ENCODE peak calls at places on chromosomes 3 and 15, in six cellular contexts. One of them, this sample, is unnamed.

GRCh38 chr3:161413127-161413854 is 42.0 kb upstream of the SPTSSB start:
- DNase-seq in OCI-LY7: no peak
- DNase-seq in PC-3: peak; percentile 89
- DNase-seq in GM23338: no peak
- DNase-seq in HCT116: no peak
- DNase-seq in hepatocyte: no peak
- DNase-seq in this sample: peak; percentile 74

GRCh38 chr15:82393671-82394070 is 35.9 kb upstream of the GOLGA6L9 start:
- DNase-seq in OCI-LY7: no peak
- DNase-seq in PC-3: no peak
- DNase-seq in GM23338: no peak
- DNase-seq in HCT116: no peak
- DNase-seq in hepatocyte: no peak
- DNase-seq in this sample: peak; percentile 56

GRCh38 chr15:90624278-90624930 is 92.7 kb upstream of the BLM start:
- DNase-seq in OCI-LY7: no peak
- DNase-seq in PC-3: no peak
- DNase-seq in GM23338: no peak
- DNase-seq in HCT116: no peak
- DNase-seq in hepatocyte: no peak
- DNase-seq in this sample: no peak

GRCh38 chr3:185176756-185177359 is 24.0 kb upstream of the C3orf70 start:
- DNase-seq in OCI-LY7: peak; percentile 38
- DNase-seq in PC-3: peak; percentile 70
- DNase-seq in GM23338: peak; percentile 68
- DNase-seq in HCT116: peak; percentile 8
- DNase-seq in hepatocyte: peak; percentile 47
- DNase-seq in this sample: peak; percentile 53

GRCh38 chr15:39756806-39757522 is 25.7 kb downstream of the FSIP1 start:
- DNase-seq in OCI-LY7: peak; percentile 69
- DNase-seq in PC-3: peak; percentile 79
- DNase-seq in GM23338: peak; percentile 88
- DNase-seq in HCT116: peak; percentile 47
- DNase-seq in hepatocyte: peak; percentile 89
- DNase-seq in this sample: peak; percentile 84

GRCh38 chr3:142218703-142219102 is 6.7 kb downstream of the GK5 start:
- DNase-seq in OCI-LY7: no peak
- DNase-seq in PC-3: no peak
- DNase-seq in GM23338: no peak
- DNase-seq in HCT116: no peak
- DNase-seq in hepatocyte: no peak
- DNase-seq in this sample: peak; percentile 27

GRCh38 chr3:149968216-149968615 is 2.5 kb downstream of the PFN2 start:
- DNase-seq in OCI-LY7: no peak
- DNase-seq in PC-3: peak; percentile 70
- DNase-seq in GM23338: peak; percentile 16
- DNase-seq in HCT116: no peak
- DNase-seq in hepatocyte: no peak
- DNase-seq in this sample: peak; percentile 54

GRCh38 chr3:154324919-154325318 is 632 bp upstream of the DHX36 start:
- DNase-seq in OCI-LY7: no peak
- DNase-seq in PC-3: no peak
- DNase-seq in GM23338: no peak
- DNase-seq in HCT116: no peak
- DNase-seq in hepatocyte: peak; percentile 28
- DNase-seq in this sample: peak; percentile 23

GRCh38 chr3:177729939-177730700 is 532.8 kb upstream of the TBL1XR1 start:
- DNase-seq in OCI-LY7: no peak
- DNase-seq in PC-3: no peak
- DNase-seq in GM23338: no peak
- DNase-seq in HCT116: no peak
- DNase-seq in hepatocyte: no peak
- DNase-seq in this sample: no peak

GRCh38 chr3:69951616-69952015 is 47.9 kb upstream of the SAMMSON start:
- DNase-seq in OCI-LY7: no peak
- DNase-seq in PC-3: no peak
- DNase-seq in GM23338: no peak
- DNase-seq in HCT116: no peak
- DNase-seq in hepatocyte: no peak
- DNase-seq in this sample: no peak

GRCh38 chr3:98541695-98542094 is 9.9 kb downstream of the GPR15 start:
- DNase-seq in OCI-LY7: no peak
- DNase-seq in PC-3: peak; percentile 42
- DNase-seq in GM23338: no peak
- DNase-seq in HCT116: no peak
- DNase-seq in hepatocyte: no peak
- DNase-seq in this sample: no peak

GRCh38 chr3:50850639-50851511 is 176.1 kb downstream of the DOCK3 start:
- DNase-seq in OCI-LY7: no peak
- DNase-seq in PC-3: no peak
- DNase-seq in GM23338: no peak
- DNase-seq in HCT116: no peak
- DNase-seq in hepatocyte: no peak
- DNase-seq in this sample: no peak

GRCh38 chr3:99509224-99509623 is 129.2 kb upstream of the COL8A1 start:
- DNase-seq in OCI-LY7: no peak
- DNase-seq in PC-3: no peak
- DNase-seq in GM23338: no peak
- DNase-seq in HCT116: no peak
- DNase-seq in hepatocyte: no peak
- DNase-seq in this sample: peak; percentile 56

GRCh38 chr15:41042851-41043250 is 73.2 kb downstream of the INO80 start:
- DNase-seq in OCI-LY7: no peak
- DNase-seq in PC-3: no peak
- DNase-seq in GM23338: no peak
- DNase-seq in HCT116: no peak
- DNase-seq in hepatocyte: no peak
- DNase-seq in this sample: no peak

GRCh38 chr15:41048397-41048796 is 67.7 kb downstream of the INO80 start:
- DNase-seq in OCI-LY7: no peak
- DNase-seq in PC-3: no peak
- DNase-seq in GM23338: no peak
- DNase-seq in HCT116: no peak
- DNase-seq in hepatocyte: no peak
- DNase-seq in this sample: no peak

GRCh38 chr15:41047474-41047873 is 68.6 kb downstream of the INO80 start:
- DNase-seq in OCI-LY7: no peak
- DNase-seq in PC-3: no peak
- DNase-seq in GM23338: no peak
- DNase-seq in HCT116: no peak
- DNase-seq in hepatocyte: no peak
- DNase-seq in this sample: no peak

DNA sequence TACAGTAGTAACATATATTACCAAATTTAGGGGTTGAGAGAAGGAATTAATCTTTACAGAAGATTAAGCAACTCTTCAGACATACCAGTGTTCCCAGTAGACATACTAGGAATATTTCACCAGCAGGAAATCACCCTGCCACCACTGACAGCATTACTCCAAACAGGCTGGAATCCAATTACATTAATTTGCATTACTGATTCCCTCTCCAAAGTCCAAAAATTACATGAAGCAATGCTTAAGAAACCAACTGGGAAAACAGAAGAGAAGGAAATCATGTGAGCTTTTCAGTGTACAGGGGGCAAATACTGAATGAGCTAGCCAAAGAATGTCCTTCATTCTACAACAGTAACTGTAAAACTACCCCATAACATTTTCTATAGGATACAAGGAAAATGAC is 72.8 kb downstream of the INO80 start:
- DNase-seq in OCI-LY7: no peak
- DNase-seq in PC-3: no peak
- DNase-seq in GM23338: no peak
- DNase-seq in HCT116: no peak
- DNase-seq in hepatocyte: no peak
- DNase-seq in this sample: peak; percentile 63
- TF ChIP-seq EZH2phosphoT487 in OCI-LY7: no peak
- TF ChIP-seq EZH2phosphoT487 in PC-3: no peak
- TF ChIP-seq EZH2phosphoT487 in GM23338: no peak
- TF ChIP-seq EZH2phosphoT487 in HCT116: no peak
- TF ChIP-seq EZH2phosphoT487 in hepatocyte: no peak
- TF ChIP-seq EZH2phosphoT487 in this sample: no peak

GRCh38 chr3:86988986-86989385 is 2.0 kb downstream of the VGLL3 start:
- DNase-seq in OCI-LY7: no peak
- DNase-seq in PC-3: no peak
- DNase-seq in GM23338: no peak
- DNase-seq in HCT116: no peak
- DNase-seq in hepatocyte: no peak
- DNase-seq in this sample: peak; percentile 44

GRCh38 chr3:86991482-86991815 is 500 bp upstream of the VGLL3 start:
- DNase-seq in OCI-LY7: no peak
- DNase-seq in PC-3: no peak
- DNase-seq in GM23338: no peak
- DNase-seq in HCT116: no peak
- DNase-seq in hepatocyte: no peak
- DNase-seq in this sample: peak; percentile 63

GRCh38 chr3:86990734-86991481 is at the start of gene VGLL3:
- DNase-seq in OCI-LY7: no peak
- DNase-seq in PC-3: peak; percentile 55
- DNase-seq in GM23338: peak; percentile 94
- DNase-seq in HCT116: no peak
- DNase-seq in hepatocyte: peak; percentile 88
- DNase-seq in this sample: peak; percentile 93

GRCh38 chr3:86989611-86990010 is 1.3 kb downstream of the VGLL3 start:
- DNase-seq in OCI-LY7: no peak
- DNase-seq in PC-3: no peak
- DNase-seq in GM23338: no peak
- DNase-seq in HCT116: no peak
- DNase-seq in hepatocyte: no peak
- DNase-seq in this sample: peak; percentile 63

DNA sequence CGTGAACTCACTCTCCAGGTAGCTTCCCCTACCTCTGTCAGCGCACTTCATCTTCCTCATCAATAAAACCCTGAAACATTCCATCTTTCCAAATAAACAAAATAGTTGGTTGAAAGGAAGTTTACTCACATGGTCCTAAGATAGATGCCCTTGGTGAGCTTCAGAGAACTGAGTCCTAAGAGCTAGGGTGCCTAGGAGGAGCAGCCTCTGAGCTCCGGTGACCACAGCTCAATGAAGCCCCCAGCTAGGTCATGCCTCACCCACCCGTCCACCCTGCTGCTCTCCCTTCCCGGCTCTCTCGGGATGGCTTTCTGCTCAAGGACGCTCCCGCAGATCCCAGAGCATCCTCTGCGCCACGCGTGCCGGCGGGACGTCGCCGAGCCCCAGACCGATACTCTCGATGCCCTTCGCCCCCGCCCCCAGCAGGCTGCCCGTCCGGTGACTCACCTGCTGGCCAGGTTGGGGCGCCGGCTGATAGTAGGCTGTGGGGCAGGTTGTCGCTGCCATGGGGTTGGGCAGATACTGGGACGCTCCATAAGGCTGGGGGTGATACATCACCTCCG is 697 bp downstream of the VGLL3 start:
- DNase-seq in OCI-LY7: no peak
- DNase-seq in PC-3: peak; percentile 62
- DNase-seq in GM23338: peak; percentile 70
- DNase-seq in HCT116: no peak
- DNase-seq in hepatocyte: peak; percentile 84
- DNase-seq in this sample: peak; percentile 72
- TF ChIP-seq EZH2phosphoT487 in OCI-LY7: no peak
- TF ChIP-seq EZH2phosphoT487 in PC-3: no peak
- TF ChIP-seq EZH2phosphoT487 in GM23338: no peak
- TF ChIP-seq EZH2phosphoT487 in HCT116: no peak
- TF ChIP-seq EZH2phosphoT487 in hepatocyte: no peak
- TF ChIP-seq EZH2phosphoT487 in this sample: no peak

GRCh38 chr15:101413239-101413638 is 76.3 kb downstream of the PCSK6 start:
- DNase-seq in OCI-LY7: no peak
- DNase-seq in PC-3: no peak
- DNase-seq in GM23338: no peak
- DNase-seq in HCT116: no peak
- DNase-seq in hepatocyte: no peak
- DNase-seq in this sample: no peak

GRCh38 chr15:101410612-101411011 is 78.9 kb downstream of the PCSK6 start:
- DNase-seq in OCI-LY7: no peak
- DNase-seq in PC-3: no peak
- DNase-seq in GM23338: no peak
- DNase-seq in HCT116: no peak
- DNase-seq in hepatocyte: no peak
- DNase-seq in this sample: no peak

GRCh38 chr15:101411085-101411484 is 78.4 kb downstream of the PCSK6 start:
- DNase-seq in OCI-LY7: no peak
- DNase-seq in PC-3: no peak
- DNase-seq in GM23338: no peak
- DNase-seq in HCT116: no peak
- DNase-seq in hepatocyte: no peak
- DNase-seq in this sample: no peak

GRCh38 chr15:101409621-101410020 is 79.9 kb downstream of the PCSK6 start:
- DNase-seq in OCI-LY7: no peak
- DNase-seq in PC-3: no peak
- DNase-seq in GM23338: no peak
- DNase-seq in HCT116: no peak
- DNase-seq in hepatocyte: no peak
- DNase-seq in this sample: no peak

DNA sequence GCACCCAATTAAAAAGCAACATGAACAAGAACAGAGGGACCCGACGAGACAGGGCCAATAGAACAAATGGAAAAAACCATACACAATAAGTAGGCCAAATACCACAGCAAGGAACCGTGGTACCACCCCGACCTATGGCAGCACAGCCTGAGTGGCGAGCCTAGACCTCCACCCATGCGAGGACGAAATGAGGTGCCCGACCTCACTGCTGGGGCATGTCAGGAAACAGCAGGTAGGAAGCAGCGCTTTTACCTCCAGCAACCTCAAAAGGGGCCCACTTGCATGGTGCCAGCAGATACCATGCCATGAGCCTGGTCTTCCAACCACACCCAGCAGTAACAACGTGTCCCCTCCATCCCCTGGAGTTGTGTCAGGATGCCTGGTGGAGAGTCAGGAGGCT is 77.9 kb downstream of the PCSK6 start:
- DNase-seq in OCI-LY7: no peak
- DNase-seq in PC-3: no peak
- DNase-seq in GM23338: no peak
- DNase-seq in HCT116: no peak
- DNase-seq in hepatocyte: no peak
- DNase-seq in this sample: no peak
- TF ChIP-seq EZH2phosphoT487 in OCI-LY7: no peak
- TF ChIP-seq EZH2phosphoT487 in PC-3: no peak
- TF ChIP-seq EZH2phosphoT487 in GM23338: no peak
- TF ChIP-seq EZH2phosphoT487 in HCT116: no peak
- TF ChIP-seq EZH2phosphoT487 in hepatocyte: no peak
- TF ChIP-seq EZH2phosphoT487 in this sample: no peak

GRCh38 chr3:170421147-170421641 is 2.5 kb downstream of the CLDN11 start:
- DNase-seq in OCI-LY7: no peak
- DNase-seq in PC-3: no peak
- DNase-seq in GM23338: no peak
- DNase-seq in HCT116: no peak
- DNase-seq in hepatocyte: peak; percentile 9
- DNase-seq in this sample: peak; percentile 62

GRCh38 chr3:170420307-170420821 is 1.7 kb downstream of the CLDN11 start:
- DNase-seq in OCI-LY7: no peak
- DNase-seq in PC-3: no peak
- DNase-seq in GM23338: peak; percentile 68
- DNase-seq in HCT116: no peak
- DNase-seq in hepatocyte: peak; percentile 13
- DNase-seq in this sample: peak; percentile 69

GRCh38 chr3:170419301-170420087 is 826 bp downstream of the CLDN11 start:
- DNase-seq in OCI-LY7: no peak
- DNase-seq in PC-3: no peak
- DNase-seq in GM23338: peak; percentile 74
- DNase-seq in HCT116: no peak
- DNase-seq in hepatocyte: peak; percentile 49
- DNase-seq in this sample: peak; percentile 85

GRCh38 chr3:170417090-170417489 is 1.6 kb upstream of the CLDN11 start:
- DNase-seq in OCI-LY7: no peak
- DNase-seq in PC-3: no peak
- DNase-seq in GM23338: no peak
- DNase-seq in HCT116: no peak
- DNase-seq in hepatocyte: no peak
- DNase-seq in this sample: no peak

GRCh38 chr3:170418422-170419300 is at the start of gene CLDN11:
- DNase-seq in OCI-LY7: no peak
- DNase-seq in PC-3: peak; percentile 66
- DNase-seq in GM23338: peak; percentile 83
- DNase-seq in HCT116: no peak
- DNase-seq in hepatocyte: peak; percentile 53
- DNase-seq in this sample: peak; percentile 78
- TF ChIP-seq EZH2phosphoT487 in OCI-LY7: no peak
- TF ChIP-seq EZH2phosphoT487 in PC-3: no peak
- TF ChIP-seq EZH2phosphoT487 in GM23338: no peak
- TF ChIP-seq EZH2phosphoT487 in HCT116: no peak
- TF ChIP-seq EZH2phosphoT487 in hepatocyte: no peak
- TF ChIP-seq EZH2phosphoT487 in this sample: no peak